ENCODE peak calls at places on chromosomes 4 and X, in nine cellular contexts. R is stimulated activated CD4-positive, alpha-beta T cell treated with anti-CD3 and anti-CD28 coated beads, Interleukin-15, amount 100 ng/mL, for 24 hours; A is nephron progenitor cell; T is A549; H is psoas muscle; V is kidney tubule cell; F is NCI-H2081 treated with DMSO at 0.1 percent for 48 hours; Y is choroid plexus epithelial cell; G is activated CD8-positive, alpha-beta memory T cell treated with anti-CD3 and anti-CD28 coated beads, Interleukin-2, amount 10 ng/mL, durations not matched to agents 7 days and 5 days. S is an unnamed sample.

GRCh38 chr4:41839945-41840854 is 91.7 kb upstream of the PHOX2B start:
- DNase-seq in T (no peak), V (peak), G (peak), H (no peak), F (no peak), R (peak), A (no peak), Y (no peak), S (no peak)

GRCh38 chr4:184420881-184421416 is 53.4 kb downstream of the IRF2 start:
- DNase-seq in R (peak), Y (no peak), V (no peak), H (no peak), G (peak), T (no peak), A (no peak), F (no peak), S (no peak)

GRCh38 chr4:89021678-89022077 is 35.3 kb downstream of the FAM13A start:
- DNase-seq in R (no peak), H (no peak), F (no peak), G (no peak), V (no peak), Y (no peak), T (no peak), A (no peak), S (no peak)

GRCh38 chrX:104659037-104659744 is 93.2 kb downstream of the IL1RAPL2 start:
- DNase-seq in F (no peak), V (peak), G (no peak), Y (peak), T (no peak), H (no peak), R (no peak), A (no peak), S (no peak)

GRCh38 chr4:188455353-188455752 is 316.1 kb downstream of the TRIML1 start:
- DNase-seq in F (no peak), T (no peak), H (no peak), A (no peak), R (no peak), G (no peak), Y (peak), V (no peak), S (no peak)

GRCh38 chrX:15204130-15204751 is 65.6 kb downstream of the ASB9 start:
- DNase-seq in V (no peak), G (no peak), F (no peak), H (no peak), T (no peak), A (no peak), Y (no peak), R (no peak), S (no peak)

GRCh38 chr4:53653484-53654053 is 62.3 kb upstream of the LNX1 start:
- DNase-seq in T (peak), H (no peak), Y (peak), G (no peak), V (peak), A (no peak), R (no peak), F (no peak), S (no peak)

GRCh38 chr4:174467107-174467506 is 55.2 kb downstream of the HPGD start:
- DNase-seq in R (no peak), V (peak), T (no peak), A (no peak), F (no peak), Y (no peak), H (no peak), G (no peak), S (no peak)

GRCh38 chr4:113901994-113902787 is 77.3 kb downstream of the ARSJ start:
- DNase-seq in R (peak), Y (no peak), V (peak), H (no peak), G (peak), T (no peak), A (no peak), F (no peak), S (no peak)

GRCh38 chr4:139783761-139784484 is 118.3 kb downstream of the MGST2 start:
- DNase-seq in Y (no peak), H (no peak), R (no peak), A (no peak), V (no peak), F (no peak), G (no peak), T (no peak), S (no peak)

GRCh38 chrX:3420316-3420715 is 73.9 kb upstream of the MXRA5 start:
- DNase-seq in A (no peak), R (no peak), F (no peak), V (no peak), G (no peak), Y (no peak), H (no peak), T (no peak), S (no peak)

GRCh38 chr4:170256807-170257206 is 167.1 kb upstream of the AADAT start:
- DNase-seq in V (no peak), R (no peak), G (no peak), H (no peak), Y (no peak), F (no peak), T (no peak), A (no peak), S (no peak)

GRCh38 chr4:186740822-186741221 is 17.2 kb upstream of the FAT1 start:
- DNase-seq in V (no peak), A (no peak), F (no peak), H (no peak), Y (no peak), T (no peak), G (no peak), R (no peak), S (no peak)

GRCh38 chr4:189659302-189659701 is 281.4 kb upstream of the FRG1 start:
- DNase-seq in H (no peak), G (no peak), F (no peak), V (no peak), T (no peak), R (no peak), Y (no peak), A (no peak), S (no peak)

GRCh38 chrX:133921764-133922389 is 63.5 kb downstream of the GPC3 start:
- DNase-seq in H (peak), A (peak), F (no peak), V (peak), R (peak), Y (peak), T (peak), G (peak), S (no peak)

GRCh38 chr4:23931489-23931830 is 41.6 kb upstream of the PPARGC1A start:
- DNase-seq in F (no peak), R (no peak), G (no peak), A (no peak), T (no peak), V (peak), Y (no peak), H (no peak), S (no peak)